ENCODE peak calls at places on chromosome 21, in six cellular contexts. W is A549, P is lung, V is HL-60, Y is sigmoid colon, X is left lung. H is an unnamed sample.

GRCh38 chr21:42683371-42684108 is 30.1 kb downstream of the PDE9A start:
- DNase-seq in W (no peak), P (no peak), V (no peak), Y (no peak), X (no peak), H (no peak)

GRCh38 chr21:42781150-42781980 is 98.0 kb downstream of the WDR4 start:
- DNase-seq in W (no peak), P (no peak), V (no peak), Y (no peak), X (no peak), H (peak)

GRCh38 chr21:19523731-19524130 is 1120.1 kb upstream of the TMPRSS15 start:
- DNase-seq in W (no peak), P (no peak), V (no peak), Y (no peak), X (no peak), H (no peak)

GRCh38 chr21:46474365-46474764 is 15.7 kb downstream of the DIP2A start:
- DNase-seq in W (no peak), P (no peak), V (no peak), Y (no peak), X (no peak), H (no peak)

GRCh38 chr21:29299046-29299905 is 554 bp downstream of the BACH1 start:
- DNase-seq in W (peak), P (peak), V (no peak), Y (peak), X (peak), H (peak)

GRCh38 chr21:34813266-34813886 is 144.6 kb downstream of the CLIC6 start:
- DNase-seq in W (no peak), P (no peak), V (no peak), Y (no peak), X (no peak), H (peak)

GRCh38 chr21:15273244-15273643 is 208.4 kb upstream of the NRIP1 start:
- DNase-seq in W (no peak), P (no peak), V (no peak), Y (no peak), X (no peak), H (no peak)

GRCh38 chr21:17796037-17796403 is 23.1 kb downstream of the C21orf91 start:
- DNase-seq in W (no peak), P (no peak), V (no peak), Y (no peak), X (no peak), H (no peak)

GRCh38 chr21:43322805-43323204 is 104.1 kb downstream of the SIK1 start:
- DNase-seq in W (no peak), P (no peak), V (no peak), Y (no peak), X (no peak), H (no peak)

GRCh38 chr21:28714795-28715464 is 277.7 kb downstream of the LTN1 start:
- DNase-seq in W (no peak), P (no peak), V (no peak), Y (no peak), X (no peak), H (no peak)

GRCh38 chr21:36452281-36452680 is 27.6 kb downstream of the CLDN14 start:
- DNase-seq in W (no peak), P (no peak), V (no peak), Y (no peak), X (no peak), H (no peak)

GRCh38 chr21:14414932-14415508 is 32.1 kb upstream of the HSPA13 start:
- DNase-seq in W (no peak), P (no peak), V (no peak), Y (no peak), X (no peak), H (no peak)

GRCh38 chr21:46226920-46227599 is 1.5 kb downstream of the LSS start:
- DNase-seq in W (no peak), P (no peak), V (no peak), Y (peak), X (no peak), H (peak)

GRCh38 chr21:28439852-28440251 is 552.8 kb downstream of the LTN1 start:
- DNase-seq in W (no peak), P (no peak), V (no peak), Y (no peak), X (no peak), H (no peak)

GRCh38 chr21:21200103-21200938 is 202.1 kb downstream of the NCAM2 start:
- DNase-seq in W (no peak), P (peak), V (no peak), Y (peak), X (peak), H (peak)

GRCh38 chr21:34771512-34772028 is 102.8 kb downstream of the CLIC6 start:
- DNase-seq in W (peak), P (no peak), V (no peak), Y (no peak), X (no peak), H (no peak)

GRCh38 chr21:45220714-45221113 is 67.0 kb downstream of the POFUT2 start:
- DNase-seq in W (no peak), P (no peak), V (no peak), Y (no peak), X (no peak), H (no peak)
- H3K27ac ChIP-seq in W (no peak), P (no peak), V (no peak), Y (no peak), X (no peak), H (no peak)

GRCh38 chr21:27314096-27314495 is 347.2 kb upstream of the ADAMTS5 start:
- DNase-seq in W (no peak), P (no peak), V (no peak), Y (no peak), X (no peak), H (no peak)

GRCh38 chr21:27320868-27321267 is 354.0 kb upstream of the ADAMTS5 start:
- DNase-seq in W (no peak), P (no peak), V (no peak), Y (no peak), X (no peak), H (no peak)

GRCh38 chr21:27315373-27315772 is 348.5 kb upstream of the ADAMTS5 start:
- DNase-seq in W (no peak), P (no peak), V (no peak), Y (no peak), X (no peak), H (no peak)
- TF ChIP-seq CTCF in W (no peak), P (no peak), V (no peak), Y (no peak), X (no peak), H (no peak)

GRCh38 chr21:32348604-32349332 is 44.0 kb downstream of the URB1 start:
- DNase-seq in W (no peak), P (no peak), V (no peak), Y (no peak), X (no peak), H (no peak)
- H3K4me3 ChIP-seq in W (no peak), P (no peak), V (no peak), Y (no peak), X (no peak), H (no peak)

GRCh38 chr21:38804030-38804616 is 1.6 kb upstream of the ETS2 start:
- DNase-seq in W (no peak), P (no peak), V (no peak), Y (no peak), X (no peak), H (no peak)
- H3K27ac ChIP-seq in W (peak), P (no peak), V (no peak), Y (no peak), X (peak), H (no peak)

GRCh38 chr21:38355992-38356781 is 99.4 kb downstream of the KCNJ15 start:
- DNase-seq in W (peak), P (peak), V (peak), Y (peak), X (peak), H (peak)
- TF ChIP-seq CTCF in W (peak), P (peak), V (peak), Y (peak), X (peak), H (peak)